ENCODE peak calls at places on chromosomes 16 and 17, in five cellular contexts. R is thoracic aorta, F is A549, O is H1, L is A673. Q is an unnamed sample.

GRCh38 chr17:1509255-1509943 is 7.0 kb downstream of the INPP5K start:
- DNase-seq in R (no peak), F (no peak), O (no peak), L (no peak), Q (no peak)

GRCh38 chr17:13786000-13786598 is 184.4 kb upstream of the HS3ST3A1 start:
- DNase-seq in R (no peak), F (no peak), L (no peak), O (no peak), Q (no peak)

GRCh38 chr17:65349916-65350315 is 211.5 kb downstream of the AXIN2 start:
- DNase-seq in R (no peak), F (no peak), O (no peak), L (no peak), Q (no peak)

GRCh38 chr16:68031951-68032350 is 8.9 kb downstream of the DUS2 start:
- DNase-seq in R (no peak), L (no peak), O (no peak), F (peak; percentile 17), Q (no peak)

GRCh38 chr16:16861546-16861945 is 482.6 kb downstream of the NPIPA7 start:
- DNase-seq in O (no peak), L (peak; percentile 44), R (no peak), F (peak; percentile 52), Q (no peak)

GRCh38 chr17:49130891-49131290 is 1.7 kb upstream of the B4GALNT2 start:
- DNase-seq in O (no peak), L (no peak), F (no peak), R (no peak), Q (no peak)

GRCh38 chr17:652310-652709 is 62.3 kb downstream of the VPS53 start:
- DNase-seq in F (no peak), R (no peak), O (no peak), L (no peak), Q (no peak)

GRCh38 chr17:38415250-38416194 is 12.7 kb upstream of the ARHGAP23 start:
- DNase-seq in L (peak; percentile 51), R (no peak), F (peak; percentile 64), O (no peak), Q (no peak)

GRCh38 chr17:40069751-40070643 is 7.2 kb downstream of the THRA start:
- DNase-seq in R (no peak), F (peak; percentile 78), O (no peak), L (peak; percentile 61), Q (no peak)

GRCh38 chr17:4948997-4949320 is 629 bp upstream of the PFN1 start:
- DNase-seq in L (peak; percentile 93), O (no peak), F (peak; percentile 95), R (no peak), Q (no peak)

GRCh38 chr16:57471852-57472664 is 9.6 kb downstream of the POLR2C start:
- DNase-seq in L (peak; percentile 41), O (no peak), F (peak; percentile 97), R (no peak), Q (no peak)

GRCh38 chr16:23729503-23730424 is 16.7 kb upstream of the ERN2 start:
- DNase-seq in F (peak; percentile 42), O (no peak), R (no peak), L (peak; percentile 79), Q (no peak)

GRCh38 chr17:76384222-76384986 is at the start of gene SPHK1:
- DNase-seq in O (no peak), F (peak; percentile 84), R (no peak), L (peak; percentile 74), Q (no peak)

GRCh38 chr17:750431-751037 is 1.5 kb downstream of the GEMIN4 start:
- DNase-seq in L (peak; percentile 20), R (no peak), F (no peak), O (no peak), Q (no peak)

GRCh38 chr17:21376835-21377690 is 906 bp downstream of the KCNJ12 start:
- DNase-seq in R (no peak), F (peak; percentile 40), O (no peak), L (peak; percentile 35), Q (no peak)

GRCh38 chr17:17425591-17425990 is 51.2 kb upstream of the MED9 start:
- DNase-seq in F (no peak), O (no peak), R (no peak), L (no peak), Q (no peak)

GRCh38 chr17:15092762-15093161 is 172.4 kb downstream of the PMP22 start:
- DNase-seq in O (no peak), R (no peak), L (no peak), F (no peak), Q (no peak)

GRCh38 chr16:78990309-78990701 is 610.2 kb downstream of the MAF start:
- DNase-seq in L (no peak), O (no peak), F (no peak), R (no peak), Q (no peak)

GRCh38 chr17:47708312-47708863 is 14.4 kb downstream of the TBKBP1 start:
- DNase-seq in L (no peak), F (no peak), O (no peak), R (no peak), Q (no peak)

GRCh38 chr17:49741009-49741691 is 22.8 kb downstream of the FAM117A start:
- DNase-seq in R (no peak), O (no peak), L (no peak), F (no peak), Q (no peak)

GRCh38 chr16:86317617-86318021 is 192.7 kb upstream of the FOXF1 start:
- DNase-seq in O (no peak), L (no peak), F (no peak), R (no peak), Q (no peak)

GRCh38 chr17:28760987-28761562 is 17.3 kb downstream of the TRAF4 start:
- DNase-seq in F (no peak), O (no peak), R (no peak), L (peak; percentile 99), Q (no peak)

GRCh38 chr16:17116595-17117322 is 354.0 kb downstream of the XYLT1 start:
- DNase-seq in F (no peak), L (no peak), R (no peak), O (no peak), Q (no peak)

GRCh38 chr16:23557779-23558330 is 328 bp downstream of the UBFD1 start:
- DNase-seq in R (no peak), O (no peak), L (no peak), F (no peak), Q (no peak)

GRCh38 chr17:49557204-49558024 is 18.3 kb upstream of the NXPH3 start:
- DNase-seq in R (no peak), F (peak; percentile 81), L (peak; percentile 81), O (no peak), Q (no peak)

GRCh38 chr17:59878624-59879023 is 14.1 kb downstream of the TUBD1 start:
- DNase-seq in L (no peak), F (no peak), R (no peak), O (no peak), Q (no peak)

GRCh38 chr17:12021604-12022003 is 927 bp downstream of the MAP2K4 start:
- DNase-seq in O (no peak), L (no peak), F (no peak), R (no peak), Q (no peak)
- H3K27ac ChIP-seq in O (no peak overlapping the region), L (peak overlapping the region; percentile 92), F (peak overlapping the region; percentile 98), R (peak overlapping the region; percentile 75), Q (no peak overlapping the region)

DNA sequence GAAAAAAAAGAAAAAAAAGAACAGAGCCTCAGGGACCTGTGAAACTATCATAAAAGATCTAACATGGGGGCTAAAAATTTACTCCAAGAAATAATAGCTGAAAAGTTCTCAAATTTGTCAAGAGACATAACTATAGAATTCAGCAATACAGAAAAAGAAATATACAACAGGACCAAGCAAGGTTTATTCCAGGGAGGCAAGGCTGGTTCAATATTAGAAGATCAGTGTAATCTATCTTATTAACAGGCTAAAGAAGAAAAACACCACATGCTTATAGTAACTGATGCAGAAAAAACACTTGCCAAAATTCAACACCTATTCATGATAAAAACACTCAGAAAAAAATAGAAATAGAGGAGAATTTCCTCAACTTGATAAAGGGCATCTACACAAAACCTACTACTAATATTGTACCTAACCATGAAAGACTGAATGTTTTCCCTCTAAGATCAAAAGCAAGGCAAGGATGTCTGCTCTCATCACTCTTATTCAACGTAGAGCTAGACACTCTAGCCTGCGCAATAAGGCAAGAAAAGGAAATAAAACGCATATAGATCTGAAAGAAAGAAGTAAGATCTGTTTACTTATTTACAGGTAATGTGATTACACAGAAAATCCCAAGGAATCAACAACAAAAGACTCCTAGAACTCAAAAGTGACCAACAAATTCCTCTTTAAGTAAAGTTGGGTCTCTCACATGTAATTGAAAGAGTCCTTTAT is 1.2 kb upstream of the ACSM3 start:
- DNase-seq in L (no peak), R (no peak), O (no peak), F (no peak), Q (no peak)
- H3K4me3 ChIP-seq in L (no peak overlapping the region), R (no peak overlapping the region), O (no peak overlapping the region), F (no peak overlapping the region), Q (no peak overlapping the region)

GRCh38 chr16:2157480-2158261 is 2.1 kb downstream of the TRAF7 start:
- DNase-seq in R (no peak), O (no peak), F (no peak), L (no peak), Q (no peak)

GRCh38 chr16:2155091-2156024 is at the start of gene TRAF7:
- DNase-seq in F (peak; percentile 100), L (peak; percentile 100), R (peak; percentile 99), O (peak; percentile 99), Q (peak; percentile 100)

GRCh38 chr16:2158262-2158638 is 2.7 kb downstream of the TRAF7 start:
- DNase-seq in L (no peak), F (no peak), O (no peak), R (no peak), Q (no peak)

GRCh38 chr16:2156025-2156848 is 655 bp downstream of the TRAF7 start:
- DNase-seq in O (no peak), R (no peak), L (peak; percentile 41), F (no peak), Q (no peak)

GRCh38 chr16:2156849-2157224 is 1.3 kb downstream of the TRAF7 start:
- DNase-seq in R (no peak), O (no peak), L (no peak), F (no peak), Q (no peak)
- H3K4me1 ChIP-seq in R (peaks cover 76% of the 10 kb centered on the region), O (no peaks in the 10 kb centered on the region), L (peaks cover 42% of the 10 kb centered on the region), F (peaks cover 58% of the 10 kb centered on the region), Q (peaks cover 15% of the 10 kb centered on the region)

GRCh38 chr17:35449371-35449931 is 885 bp upstream of the SLFN13 start:
- DNase-seq in L (no peak), R (no peak), F (no peak), O (no peak), Q (no peak)

GRCh38 chr17:35447494-35447893 is 1.1 kb downstream of the SLFN13 start:
- DNase-seq in O (no peak), L (no peak), R (no peak), F (no peak), Q (no peak)

GRCh38 chr17:35448899-35449227 is 297 bp upstream of the SLFN13 start:
- DNase-seq in R (no peak), O (no peak), L (no peak), F (no peak), Q (no peak)

DNA sequence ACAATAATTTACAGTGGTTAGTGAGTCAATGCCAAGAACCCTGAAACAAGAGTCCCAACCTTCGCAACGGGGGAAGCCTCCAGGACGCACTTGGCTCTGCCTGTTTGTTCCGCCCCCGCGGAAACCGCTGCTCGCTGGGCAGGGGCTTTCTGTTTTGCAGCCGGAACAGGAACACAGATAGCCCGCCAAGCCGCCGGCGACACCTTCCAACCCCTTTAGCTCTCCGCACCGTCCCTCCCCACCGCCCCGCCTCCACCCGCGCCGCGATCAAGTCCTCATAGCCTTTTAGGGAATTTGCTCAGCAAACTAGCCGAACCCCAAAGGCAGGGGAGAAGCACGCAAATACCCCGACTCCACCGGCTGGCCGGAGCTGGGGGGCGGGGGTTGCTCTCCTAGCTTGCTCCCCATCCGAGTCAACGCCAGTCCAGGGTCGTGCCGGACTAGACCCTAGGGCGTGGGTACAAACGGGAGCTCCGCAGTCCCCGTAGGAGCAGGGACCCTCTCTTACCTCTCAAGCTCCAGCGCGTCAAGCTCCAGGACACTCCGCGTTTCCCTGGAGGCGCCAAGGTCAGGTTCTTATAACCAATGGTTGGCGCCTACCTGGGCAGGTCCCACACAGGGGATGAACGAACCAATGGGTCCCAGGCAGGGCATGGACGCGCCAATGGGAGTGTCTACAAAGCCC is at the start of gene SLFN13:
- DNase-seq in O (peak; percentile 73), F (peak; percentile 88), L (peak; percentile 71), R (no peak), Q (no peak)
- H3K27ac ChIP-seq in O (peak within 1 kb of the TSS; percentile 71), F (peak within 1 kb of the TSS; percentile 75), L (no peak within 1 kb of the TSS), R (peak within 1 kb of the TSS; percentile 23), Q (no peak within 1 kb of the TSS)